ENCODE peak calls at places on chromosomes 1 and 21, in ten cellular contexts. X, V, S, I, Y, R, B, O, H and C are unnamed samples.
A peak's percentile ranks its signal among the peaks of the same experiment; 100 is the strongest.

GRCh38 chr21:46021398-46021797 is 39.8 kb downstream of the COL6A1 start:
- DNase-seq in X (no peak), V (no peak), S (no peak), I (no peak), Y (no peak), R (no peak), B (no peak), O (peak; percentile 68), H (no peak), C (no peak)

GRCh38 chr1:207077470-207078377 is 10.9 kb upstream of the C4BPB start:
- DNase-seq in X (peak; percentile 89), V (peak; percentile 89), S (no peak), I (peak; percentile 67), Y (peak; percentile 61), R (peak; percentile 56), B (no peak), O (peak; percentile 73), H (peak; percentile 89), C (peak; percentile 67)

GRCh38 chr1:93753766-93754763 is 72.4 kb upstream of the BCAR3 start:
- DNase-seq in X (peak; percentile 83), V (peak; percentile 99), S (no peak), I (peak; percentile 52), Y (peak; percentile 81), R (peak; percentile 77), B (no peak), O (no peak), H (no peak), C (no peak)

GRCh38 chr1:39165049-39165448 is 39.4 kb upstream of the MACF1 start:
- DNase-seq in X (no peak), V (peak; percentile 57), S (no peak), I (no peak), Y (no peak), R (no peak), B (no peak), O (no peak), H (no peak), C (no peak)

GRCh38 chr1:30099587-30099986 is 623.8 kb downstream of the MATN1 start:
- DNase-seq in X (no peak), V (no peak), S (no peak), I (no peak), Y (peak; percentile 32), R (no peak), B (no peak), O (no peak), H (no peak), C (no peak)

GRCh38 chr1:24704411-24705259 is 40.6 kb upstream of the CLIC4 start:
- DNase-seq in X (peak; percentile 90), V (peak; percentile 77), S (no peak), I (no peak), Y (peak; percentile 89), R (no peak), B (no peak), O (no peak), H (no peak), C (no peak)

GRCh38 chr1:119414950-119415349 is at the start of gene HSD3B2:
- DNase-seq in X (no peak), V (no peak), S (no peak), I (no peak), Y (no peak), R (no peak), B (no peak), O (no peak), H (no peak), C (no peak)

GRCh38 chr1:112465122-112465521 is 43.6 kb upstream of the WNT2B start:
- DNase-seq in X (peak; percentile 56), V (peak; percentile 42), S (no peak), I (peak; percentile 23), Y (peak; percentile 83), R (no peak), B (no peak), O (no peak), H (no peak), C (no peak)

GRCh38 chr1:31752258-31752657 is 11.9 kb downstream of the ADGRB2 start:
- DNase-seq in X (no peak), V (no peak), S (no peak), I (no peak), Y (no peak), R (no peak), B (no peak), O (no peak), H (no peak), C (no peak)

GRCh38 chr1:33815061-33815460 is 48.8 kb upstream of the HMGB4 start:
- DNase-seq in X (no peak), V (peak; percentile 9), S (no peak), I (no peak), Y (no peak), R (peak; percentile 64), B (no peak), O (no peak), H (no peak), C (no peak)

GRCh38 chr1:83508485-83509151 is 490.3 kb downstream of the TTLL7 start:
- DNase-seq in X (no peak), V (peak; percentile 65), S (no peak), I (no peak), Y (peak; percentile 30), R (peak; percentile 92), B (no peak), O (no peak), H (no peak), C (no peak)

GRCh38 chr1:24861821-24862727 is 68.0 kb downstream of the RUNX3 start:
- DNase-seq in X (peak; percentile 44), V (peak; percentile 22), S (no peak), I (no peak), Y (peak; percentile 91), R (no peak), B (peak; percentile 69), O (no peak), H (peak; percentile 58), C (no peak)

GRCh38 chr1:172236958-172237357 is 183.5 kb upstream of the C1orf105 start:
- DNase-seq in X (no peak), V (no peak), S (no peak), I (no peak), Y (no peak), R (no peak), B (no peak), O (no peak), H (no peak), C (no peak)

GRCh38 chr21:41425954-41426655 is at the start of gene MX1:
- DNase-seq in X (peak; percentile 51), V (peak; percentile 61), S (no peak), I (peak; percentile 60), Y (peak; percentile 91), R (peak; percentile 12), B (peak; percentile 94), O (peak; percentile 84), H (peak; percentile 87), C (no peak)

GRCh38 chr1:72557446-72558049 is 275.2 kb upstream of the NEGR1 start:
- DNase-seq in X (peak; percentile 20), V (peak; percentile 38), S (no peak), I (no peak), Y (peak; percentile 11), R (no peak), B (no peak), O (no peak), H (no peak), C (no peak)

GRCh38 chr1:82755671-82756070 is 954.9 kb downstream of the ADGRL2 start:
- DNase-seq in X (no peak), V (no peak), S (no peak), I (no peak), Y (no peak), R (no peak), B (no peak), O (no peak), H (no peak), C (no peak)

GRCh38 chr1:54792686-54793282 is 8.3 kb downstream of the TTC22 start:
- DNase-seq in X (no peak), V (no peak), S (no peak), I (no peak), Y (peak; percentile 87), R (no peak), B (peak; percentile 23), O (peak; percentile 89), H (no peak), C (no peak)

GRCh38 chr1:200153277-200154055 is 126.0 kb downstream of the NR5A2 start:
- DNase-seq in X (no peak), V (no peak), S (no peak), I (no peak), Y (no peak), R (no peak), B (no peak), O (no peak), H (no peak), C (no peak)

GRCh38 chr1:56531624-56532358 is 47.6 kb downstream of the PLPP3 start:
- DNase-seq in X (no peak), V (no peak), S (no peak), I (no peak), Y (no peak), R (no peak), B (no peak), O (no peak), H (no peak), C (no peak)

GRCh38 chr1:232209357-232209756 is 420.6 kb downstream of the SIPA1L2 start:
- DNase-seq in X (peak; percentile 57), V (no peak), S (no peak), I (no peak), Y (no peak), R (no peak), B (no peak), O (no peak), H (no peak), C (no peak)
- TF ChIP-seq CTCF in X (no peak), V (no peak), S (no peak), I (no peak), Y (no peak), R (no peak), B (no peak), O (no peak), H (no peak), C (no peak)

GRCh38 chr1:159828916-159829634 is 2.4 kb downstream of the SLAMF8 start:
- DNase-seq in X (no peak), V (peak; percentile 24), S (no peak), I (no peak), Y (peak; percentile 75), R (no peak), B (peak; percentile 72), O (no peak), H (peak; percentile 40), C (peak; percentile 28)
- TF ChIP-seq CTCF in X (peak; percentile 41), V (peak; percentile 39), S (peak; percentile 78), I (peak; percentile 40), Y (peak; percentile 44), R (no peak), B (peak; percentile 60), O (no peak), H (peak; percentile 42), C (peak; percentile 53)

GRCh38 chr1:236734141-236734765 is 48.0 kb downstream of the ACTN2 start:
- DNase-seq in X (peak; percentile 45), V (peak; percentile 50), S (no peak), I (no peak), Y (no peak), R (no peak), B (no peak), O (no peak), H (no peak), C (no peak)
- TF ChIP-seq CTCF in X (no peak), V (no peak), S (no peak), I (no peak), Y (no peak), R (no peak), B (no peak), O (no peak), H (no peak), C (no peak)

DNA sequence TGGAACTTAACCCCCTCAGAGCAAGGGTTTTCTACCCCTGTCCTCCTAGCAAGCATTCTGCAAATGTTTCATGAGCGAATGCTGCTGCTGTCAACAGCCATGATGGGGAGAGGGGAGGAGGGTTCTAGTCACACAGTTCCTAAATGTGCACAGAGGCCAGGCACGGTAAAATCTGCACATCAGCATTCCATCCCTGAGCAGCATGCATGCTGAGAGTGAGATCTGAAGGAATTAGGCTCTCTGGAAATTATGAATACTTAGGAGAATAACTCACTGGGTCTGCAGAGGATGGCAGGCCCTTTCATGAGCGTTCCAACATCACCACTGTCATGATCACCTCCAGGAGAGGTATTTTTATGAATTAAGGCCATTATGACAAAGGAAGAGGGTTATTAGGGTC is 2.1 kb downstream of the VTCN1 start:
- DNase-seq in X (no peak), V (no peak), S (no peak), I (no peak), Y (no peak), R (no peak), B (no peak), O (no peak), H (no peak), C (no peak)
- TF ChIP-seq CTCF in X (no peak), V (no peak), S (no peak), I (no peak), Y (no peak), R (no peak), B (no peak), O (no peak), H (no peak), C (no peak)